ENCODE peak calls at places on chromosome 16, in ten cellular contexts. One of them, this sample, is unnamed.

GRCh38 chr16:4634768-4635167 is 10.1 kb downstream of the MGRN1 start:
- DNase-seq in fibroblast of lung: no peak
- DNase-seq in lower leg skin: no peak
- DNase-seq in GM12865: no peak
- DNase-seq in nephron progenitor cell: no peak
- DNase-seq in IMR-90: no peak
- DNase-seq in RWPE1: no peak
- DNase-seq in AG04449: no peak
- DNase-seq in fibroblast of the aortic adventitia: no peak
- DNase-seq in ovary: no peak
- DNase-seq in this sample: no peak

GRCh38 chr16:15613676-15614075 is 29.3 kb downstream of the MARF1 start:
- DNase-seq in GM12865: no peak
- DNase-seq in AG04449: no peak
- DNase-seq in IMR-90: no peak
- DNase-seq in RWPE1: peak; percentile 72
- DNase-seq in nephron progenitor cell: no peak
- DNase-seq in ovary: no peak
- DNase-seq in fibroblast of the aortic adventitia: no peak
- DNase-seq in lower leg skin: no peak
- DNase-seq in fibroblast of lung: peak; percentile 38
- DNase-seq in this sample: no peak

GRCh38 chr16:56858375-56858774 is 6.6 kb upstream of the SLC12A3 start:
- DNase-seq in RWPE1: no peak
- DNase-seq in AG04449: no peak
- DNase-seq in IMR-90: no peak
- DNase-seq in lower leg skin: no peak
- DNase-seq in fibroblast of the aortic adventitia: no peak
- DNase-seq in fibroblast of lung: no peak
- DNase-seq in nephron progenitor cell: no peak
- DNase-seq in GM12865: peak; percentile 78
- DNase-seq in ovary: no peak
- DNase-seq in this sample: no peak

GRCh38 chr16:67883872-67884261 is 818 bp upstream of the NRN1L start:
- DNase-seq in ovary: peak; percentile 49
- DNase-seq in IMR-90: peak; percentile 26
- DNase-seq in nephron progenitor cell: peak; percentile 79
- DNase-seq in lower leg skin: no peak
- DNase-seq in GM12865: peak; percentile 68
- DNase-seq in fibroblast of lung: peak; percentile 29
- DNase-seq in RWPE1: peak; percentile 72
- DNase-seq in AG04449: no peak
- DNase-seq in fibroblast of the aortic adventitia: peak; percentile 40
- DNase-seq in this sample: peak; percentile 91

GRCh38 chr16:3143598-3144330 is 8.9 kb downstream of the ZNF213 start:
- DNase-seq in GM12865: no peak
- DNase-seq in AG04449: no peak
- DNase-seq in lower leg skin: no peak
- DNase-seq in fibroblast of the aortic adventitia: no peak
- DNase-seq in IMR-90: no peak
- DNase-seq in RWPE1: no peak
- DNase-seq in fibroblast of lung: no peak
- DNase-seq in ovary: no peak
- DNase-seq in nephron progenitor cell: no peak
- DNase-seq in this sample: no peak

GRCh38 chr16:19380316-19380715 is 37.4 kb upstream of the TMC5 start:
- DNase-seq in nephron progenitor cell: no peak
- DNase-seq in RWPE1: no peak
- DNase-seq in fibroblast of lung: no peak
- DNase-seq in AG04449: no peak
- DNase-seq in GM12865: no peak
- DNase-seq in ovary: no peak
- DNase-seq in fibroblast of the aortic adventitia: no peak
- DNase-seq in IMR-90: no peak
- DNase-seq in lower leg skin: no peak
- DNase-seq in this sample: no peak

GRCh38 chr16:53991181-53992056 is 287.5 kb downstream of the FTO start:
- DNase-seq in AG04449: no peak
- DNase-seq in nephron progenitor cell: peak; percentile 47
- DNase-seq in fibroblast of lung: peak; percentile 84
- DNase-seq in IMR-90: peak; percentile 75
- DNase-seq in fibroblast of the aortic adventitia: peak; percentile 23
- DNase-seq in RWPE1: no peak
- DNase-seq in ovary: no peak
- DNase-seq in lower leg skin: no peak
- DNase-seq in GM12865: no peak
- DNase-seq in this sample: no peak

GRCh38 chr16:86580798-86581185 is 2.4 kb downstream of the FOXL1 start:
- DNase-seq in ovary: no peak
- DNase-seq in lower leg skin: no peak
- DNase-seq in fibroblast of lung: no peak
- DNase-seq in fibroblast of the aortic adventitia: no peak
- DNase-seq in AG04449: no peak
- DNase-seq in nephron progenitor cell: no peak
- DNase-seq in GM12865: no peak
- DNase-seq in IMR-90: no peak
- DNase-seq in RWPE1: no peak
- DNase-seq in this sample: no peak

GRCh38 chr16:3498988-3499387 is 1.8 kb upstream of the CLUAP1 start:
- DNase-seq in GM12865: no peak
- DNase-seq in IMR-90: no peak
- DNase-seq in AG04449: no peak
- DNase-seq in RWPE1: no peak
- DNase-seq in nephron progenitor cell: no peak
- DNase-seq in fibroblast of lung: no peak
- DNase-seq in fibroblast of the aortic adventitia: no peak
- DNase-seq in ovary: no peak
- DNase-seq in lower leg skin: no peak
- DNase-seq in this sample: no peak

GRCh38 chr16:19446300-19446846 is 28.7 kb downstream of the TMC5 start:
- DNase-seq in ovary: no peak
- DNase-seq in IMR-90: no peak
- DNase-seq in lower leg skin: no peak
- DNase-seq in fibroblast of lung: no peak
- DNase-seq in GM12865: no peak
- DNase-seq in fibroblast of the aortic adventitia: no peak
- DNase-seq in AG04449: no peak
- DNase-seq in RWPE1: no peak
- DNase-seq in nephron progenitor cell: no peak
- DNase-seq in this sample: no peak

GRCh38 chr16:26335236-26335809 is 643.6 kb downstream of the HS3ST4 start:
- DNase-seq in ovary: no peak
- DNase-seq in fibroblast of the aortic adventitia: no peak
- DNase-seq in nephron progenitor cell: no peak
- DNase-seq in IMR-90: no peak
- DNase-seq in fibroblast of lung: no peak
- DNase-seq in AG04449: no peak
- DNase-seq in RWPE1: no peak
- DNase-seq in lower leg skin: no peak
- DNase-seq in GM12865: no peak
- DNase-seq in this sample: no peak

GRCh38 chr16:88063201-88063773 is 112.1 kb downstream of the BANP start:
- DNase-seq in lower leg skin: peak; percentile 49
- DNase-seq in GM12865: no peak
- DNase-seq in AG04449: peak; percentile 59
- DNase-seq in fibroblast of lung: peak; percentile 84
- DNase-seq in fibroblast of the aortic adventitia: peak; percentile 91
- DNase-seq in nephron progenitor cell: no peak
- DNase-seq in IMR-90: peak; percentile 85
- DNase-seq in ovary: peak; percentile 73
- DNase-seq in RWPE1: no peak
- DNase-seq in this sample: no peak

GRCh38 chr16:67943619-67944503 is at the start of gene LCAT:
- DNase-seq in fibroblast of lung: peak; percentile 36
- DNase-seq in AG04449: no peak
- DNase-seq in nephron progenitor cell: no peak
- DNase-seq in GM12865: no peak
- DNase-seq in lower leg skin: no peak
- DNase-seq in ovary: peak; percentile 69
- DNase-seq in RWPE1: no peak
- DNase-seq in IMR-90: no peak
- DNase-seq in fibroblast of the aortic adventitia: peak; percentile 66
- DNase-seq in this sample: no peak

GRCh38 chr16:30187971-30188561 is 4.7 kb downstream of the CORO1A start:
- DNase-seq in RWPE1: no peak
- DNase-seq in fibroblast of lung: no peak
- DNase-seq in fibroblast of the aortic adventitia: no peak
- DNase-seq in lower leg skin: no peak
- DNase-seq in ovary: no peak
- DNase-seq in AG04449: no peak
- DNase-seq in GM12865: peak; percentile 26
- DNase-seq in IMR-90: no peak
- DNase-seq in nephron progenitor cell: no peak
- DNase-seq in this sample: no peak

GRCh38 chr16:750454-750853 is 9.7 kb upstream of the CIAO3 start:
- DNase-seq in AG04449: no peak
- DNase-seq in nephron progenitor cell: no peak
- DNase-seq in fibroblast of lung: no peak
- DNase-seq in RWPE1: no peak
- DNase-seq in IMR-90: no peak
- DNase-seq in ovary: no peak
- DNase-seq in GM12865: no peak
- DNase-seq in fibroblast of the aortic adventitia: no peak
- DNase-seq in lower leg skin: no peak
- DNase-seq in this sample: no peak

GRCh38 chr16:30948087-30948955 is 547 bp upstream of the ORAI3 start:
- DNase-seq in IMR-90: peak; percentile 96
- DNase-seq in GM12865: peak; percentile 68
- DNase-seq in RWPE1: peak; percentile 92
- DNase-seq in nephron progenitor cell: peak; percentile 98
- DNase-seq in fibroblast of lung: peak; percentile 98
- DNase-seq in AG04449: peak; percentile 79
- DNase-seq in ovary: peak; percentile 97
- DNase-seq in fibroblast of the aortic adventitia: peak; percentile 98
- DNase-seq in lower leg skin: peak; percentile 86
- DNase-seq in this sample: peak; percentile 59

GRCh38 chr16:74700206-74701040 is at the start of gene MLKL:
- DNase-seq in GM12865: peak; percentile 73
- DNase-seq in lower leg skin: peak; percentile 55
- DNase-seq in fibroblast of the aortic adventitia: peak; percentile 51
- DNase-seq in nephron progenitor cell: no peak
- DNase-seq in AG04449: no peak
- DNase-seq in ovary: no peak
- DNase-seq in fibroblast of lung: peak; percentile 54
- DNase-seq in RWPE1: peak; percentile 59
- DNase-seq in IMR-90: peak; percentile 26
- DNase-seq in this sample: peak; percentile 64

GRCh38 chr16:20359997-20360396 is 7.5 kb upstream of the UMOD start:
- DNase-seq in IMR-90: no peak
- DNase-seq in AG04449: no peak
- DNase-seq in ovary: no peak
- DNase-seq in nephron progenitor cell: peak; percentile 20
- DNase-seq in fibroblast of lung: no peak
- DNase-seq in GM12865: no peak
- DNase-seq in RWPE1: no peak
- DNase-seq in lower leg skin: no peak
- DNase-seq in fibroblast of the aortic adventitia: no peak
- DNase-seq in this sample: no peak

GRCh38 chr16:9874233-9874632 is 308.0 kb downstream of the GRIN2A start:
- DNase-seq in lower leg skin: no peak
- DNase-seq in RWPE1: no peak
- DNase-seq in ovary: no peak
- DNase-seq in GM12865: no peak
- DNase-seq in AG04449: no peak
- DNase-seq in IMR-90: no peak
- DNase-seq in fibroblast of the aortic adventitia: no peak
- DNase-seq in nephron progenitor cell: no peak
- DNase-seq in fibroblast of lung: no peak
- DNase-seq in this sample: no peak

GRCh38 chr16:11597268-11597690 is 10.6 kb upstream of the LITAF start:
- DNase-seq in RWPE1: no peak
- DNase-seq in fibroblast of lung: peak; percentile 36
- DNase-seq in nephron progenitor cell: no peak
- DNase-seq in AG04449: no peak
- DNase-seq in lower leg skin: no peak
- DNase-seq in ovary: no peak
- DNase-seq in IMR-90: no peak
- DNase-seq in GM12865: no peak
- DNase-seq in fibroblast of the aortic adventitia: no peak
- DNase-seq in this sample: no peak
- TF ChIP-seq CTCF in RWPE1: no peak
- TF ChIP-seq CTCF in fibroblast of lung: no peak
- TF ChIP-seq CTCF in nephron progenitor cell: no peak
- TF ChIP-seq CTCF in AG04449: no peak
- TF ChIP-seq CTCF in lower leg skin: no peak
- TF ChIP-seq CTCF in ovary: no peak
- TF ChIP-seq CTCF in IMR-90: no peak
- TF ChIP-seq CTCF in GM12865: no peak
- TF ChIP-seq CTCF in fibroblast of the aortic adventitia: no peak
- TF ChIP-seq CTCF in this sample: no peak

GRCh38 chr16:17194190-17194780 is 276.5 kb downstream of the XYLT1 start:
- DNase-seq in IMR-90: peak; percentile 16
- DNase-seq in ovary: peak; percentile 23
- DNase-seq in RWPE1: no peak
- DNase-seq in fibroblast of lung: peak; percentile 38
- DNase-seq in AG04449: no peak
- DNase-seq in fibroblast of the aortic adventitia: peak; percentile 51
- DNase-seq in GM12865: peak; percentile 63
- DNase-seq in lower leg skin: peak; percentile 22
- DNase-seq in nephron progenitor cell: peak; percentile 76
- DNase-seq in this sample: peak; percentile 50
- TF ChIP-seq CTCF in IMR-90: peak; percentile 49
- TF ChIP-seq CTCF in ovary: peak; percentile 55
- TF ChIP-seq CTCF in RWPE1: no peak
- TF ChIP-seq CTCF in fibroblast of lung: peak; percentile 47
- TF ChIP-seq CTCF in AG04449: peak; percentile 82
- TF ChIP-seq CTCF in fibroblast of the aortic adventitia: peak; percentile 80
- TF ChIP-seq CTCF in GM12865: peak; percentile 74
- TF ChIP-seq CTCF in lower leg skin: no peak
- TF ChIP-seq CTCF in nephron progenitor cell: peak; percentile 79
- TF ChIP-seq CTCF in this sample: peak; percentile 72

GRCh38 chr16:66758086-66758485 is 6.7 kb upstream of the DYNC1LI2 start:
- DNase-seq in AG04449: no peak
- DNase-seq in GM12865: no peak
- DNase-seq in IMR-90: no peak
- DNase-seq in nephron progenitor cell: no peak
- DNase-seq in fibroblast of lung: no peak
- DNase-seq in fibroblast of the aortic adventitia: no peak
- DNase-seq in RWPE1: no peak
- DNase-seq in lower leg skin: no peak
- DNase-seq in ovary: no peak
- DNase-seq in this sample: no peak
- TF ChIP-seq CTCF in AG04449: no peak
- TF ChIP-seq CTCF in GM12865: no peak
- TF ChIP-seq CTCF in IMR-90: no peak
- TF ChIP-seq CTCF in nephron progenitor cell: no peak
- TF ChIP-seq CTCF in fibroblast of lung: no peak
- TF ChIP-seq CTCF in fibroblast of the aortic adventitia: no peak
- TF ChIP-seq CTCF in RWPE1: no peak
- TF ChIP-seq CTCF in lower leg skin: no peak
- TF ChIP-seq CTCF in ovary: no peak
- TF ChIP-seq CTCF in this sample: no peak

DNA sequence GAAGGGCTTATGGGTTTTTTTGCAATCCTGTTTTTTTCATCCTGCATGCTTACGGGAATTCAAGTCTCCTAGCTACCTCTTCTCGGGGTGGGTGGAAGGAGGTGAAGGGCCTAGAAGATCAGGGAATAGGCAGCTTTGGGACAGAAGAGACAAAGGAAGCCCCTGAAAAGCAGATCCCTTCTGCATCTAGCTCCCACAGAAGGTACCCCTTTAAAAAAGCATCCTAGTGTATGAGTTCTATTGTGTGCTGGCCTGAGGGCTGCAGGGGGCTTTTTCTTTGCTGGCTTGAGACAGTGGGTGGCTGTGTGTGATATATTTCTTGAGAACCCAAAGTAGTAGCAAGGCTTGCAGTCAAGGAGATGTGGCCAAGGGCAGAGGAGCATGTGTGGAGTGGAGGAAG is 330.5 kb downstream of the MAF start:
- DNase-seq in fibroblast of lung: no peak
- DNase-seq in GM12865: no peak
- DNase-seq in ovary: no peak
- DNase-seq in fibroblast of the aortic adventitia: no peak
- DNase-seq in IMR-90: no peak
- DNase-seq in nephron progenitor cell: no peak
- DNase-seq in lower leg skin: no peak
- DNase-seq in RWPE1: no peak
- DNase-seq in AG04449: no peak
- DNase-seq in this sample: no peak
- TF ChIP-seq CTCF in fibroblast of lung: no peak
- TF ChIP-seq CTCF in GM12865: no peak
- TF ChIP-seq CTCF in ovary: no peak
- TF ChIP-seq CTCF in fibroblast of the aortic adventitia: no peak
- TF ChIP-seq CTCF in IMR-90: no peak
- TF ChIP-seq CTCF in nephron progenitor cell: no peak
- TF ChIP-seq CTCF in lower leg skin: no peak
- TF ChIP-seq CTCF in RWPE1: no peak
- TF ChIP-seq CTCF in AG04449: no peak
- TF ChIP-seq CTCF in this sample: no peak